ENCODE peak calls at places on chromosomes 13 and 19, in nine cellular contexts. One of them, this sample, is unnamed.

GRCh38 chr19:14494451-14494850 is 1.5 kb downstream of the GIPC1 start:
- DNase-seq in stimulated activated CD8-positive, alpha-beta memory T cell treated with anti-CD3 and anti-CD28 coated beads, Interleukin-2, amount 100 ng/mL, for 1 hour: no peak
- DNase-seq in suprapubic skin: no peak
- DNase-seq in T-cell: no peak
- DNase-seq in HT1080: no peak
- DNase-seq in posterior cingulate gyrus: no peak
- DNase-seq in memory B cell: no peak
- DNase-seq in Daoy: no peak
- DNase-seq in skeletal muscle cell: no peak
- DNase-seq in this sample: no peak

GRCh38 chr13:77386880-77387606 is 60.1 kb upstream of the MYCBP2 start:
- DNase-seq in stimulated activated CD8-positive, alpha-beta memory T cell treated with anti-CD3 and anti-CD28 coated beads, Interleukin-2, amount 100 ng/mL, for 1 hour: no peak
- DNase-seq in suprapubic skin: peak
- DNase-seq in T-cell: no peak
- DNase-seq in HT1080: peak
- DNase-seq in posterior cingulate gyrus: no peak
- DNase-seq in memory B cell: no peak
- DNase-seq in Daoy: peak
- DNase-seq in skeletal muscle cell: peak
- DNase-seq in this sample: no peak

GRCh38 chr13:111486801-111487200 is 166.4 kb downstream of the TEX29 start:
- DNase-seq in stimulated activated CD8-positive, alpha-beta memory T cell treated with anti-CD3 and anti-CD28 coated beads, Interleukin-2, amount 100 ng/mL, for 1 hour: no peak
- DNase-seq in suprapubic skin: no peak
- DNase-seq in T-cell: no peak
- DNase-seq in HT1080: no peak
- DNase-seq in posterior cingulate gyrus: no peak
- DNase-seq in memory B cell: no peak
- DNase-seq in Daoy: no peak
- DNase-seq in skeletal muscle cell: no peak
- DNase-seq in this sample: no peak

GRCh38 chr13:29753593-29754485 is 96.6 kb downstream of the UBL3 start:
- DNase-seq in stimulated activated CD8-positive, alpha-beta memory T cell treated with anti-CD3 and anti-CD28 coated beads, Interleukin-2, amount 100 ng/mL, for 1 hour: no peak
- DNase-seq in suprapubic skin: no peak
- DNase-seq in T-cell: no peak
- DNase-seq in HT1080: no peak
- DNase-seq in posterior cingulate gyrus: no peak
- DNase-seq in memory B cell: no peak
- DNase-seq in Daoy: no peak
- DNase-seq in skeletal muscle cell: no peak
- DNase-seq in this sample: no peak

GRCh38 chr19:10007366-10007765 is 2.9 kb downstream of the COL5A3 start:
- DNase-seq in stimulated activated CD8-positive, alpha-beta memory T cell treated with anti-CD3 and anti-CD28 coated beads, Interleukin-2, amount 100 ng/mL, for 1 hour: no peak
- DNase-seq in suprapubic skin: no peak
- DNase-seq in T-cell: no peak
- DNase-seq in HT1080: no peak
- DNase-seq in posterior cingulate gyrus: peak
- DNase-seq in memory B cell: no peak
- DNase-seq in Daoy: peak
- DNase-seq in skeletal muscle cell: no peak
- DNase-seq in this sample: no peak

GRCh38 chr19:409515-410242 is 732 bp upstream of the C2CD4C start:
- DNase-seq in stimulated activated CD8-positive, alpha-beta memory T cell treated with anti-CD3 and anti-CD28 coated beads, Interleukin-2, amount 100 ng/mL, for 1 hour: no peak
- DNase-seq in suprapubic skin: peak
- DNase-seq in T-cell: no peak
- DNase-seq in HT1080: no peak
- DNase-seq in posterior cingulate gyrus: peak
- DNase-seq in memory B cell: no peak
- DNase-seq in Daoy: no peak
- DNase-seq in skeletal muscle cell: no peak
- DNase-seq in this sample: no peak

GRCh38 chr13:92994056-92994455 is 232.6 kb upstream of the GPC6 start:
- DNase-seq in stimulated activated CD8-positive, alpha-beta memory T cell treated with anti-CD3 and anti-CD28 coated beads, Interleukin-2, amount 100 ng/mL, for 1 hour: no peak
- DNase-seq in suprapubic skin: no peak
- DNase-seq in T-cell: no peak
- DNase-seq in HT1080: peak
- DNase-seq in posterior cingulate gyrus: no peak
- DNase-seq in memory B cell: no peak
- DNase-seq in Daoy: no peak
- DNase-seq in skeletal muscle cell: peak
- DNase-seq in this sample: no peak

GRCh38 chr13:32824671-32825070 is 191.6 kb upstream of the KL start:
- DNase-seq in stimulated activated CD8-positive, alpha-beta memory T cell treated with anti-CD3 and anti-CD28 coated beads, Interleukin-2, amount 100 ng/mL, for 1 hour: no peak
- DNase-seq in suprapubic skin: no peak
- DNase-seq in T-cell: no peak
- DNase-seq in HT1080: peak
- DNase-seq in posterior cingulate gyrus: no peak
- DNase-seq in memory B cell: no peak
- DNase-seq in Daoy: peak
- DNase-seq in skeletal muscle cell: peak
- DNase-seq in this sample: no peak

GRCh38 chr13:111484129-111484925 is 163.9 kb downstream of the TEX29 start:
- DNase-seq in stimulated activated CD8-positive, alpha-beta memory T cell treated with anti-CD3 and anti-CD28 coated beads, Interleukin-2, amount 100 ng/mL, for 1 hour: no peak
- DNase-seq in suprapubic skin: no peak
- DNase-seq in T-cell: no peak
- DNase-seq in HT1080: no peak
- DNase-seq in posterior cingulate gyrus: peak
- DNase-seq in memory B cell: no peak
- DNase-seq in Daoy: no peak
- DNase-seq in skeletal muscle cell: no peak
- DNase-seq in this sample: no peak

GRCh38 chr13:32257649-32258048 is 57.5 kb downstream of the ZAR1L start:
- DNase-seq in stimulated activated CD8-positive, alpha-beta memory T cell treated with anti-CD3 and anti-CD28 coated beads, Interleukin-2, amount 100 ng/mL, for 1 hour: no peak
- DNase-seq in suprapubic skin: no peak
- DNase-seq in T-cell: no peak
- DNase-seq in HT1080: no peak
- DNase-seq in posterior cingulate gyrus: no peak
- DNase-seq in memory B cell: no peak
- DNase-seq in Daoy: no peak
- DNase-seq in skeletal muscle cell: no peak
- DNase-seq in this sample: no peak

GRCh38 chr13:44698076-44698475 is 121.9 kb upstream of the TSC22D1 start:
- DNase-seq in stimulated activated CD8-positive, alpha-beta memory T cell treated with anti-CD3 and anti-CD28 coated beads, Interleukin-2, amount 100 ng/mL, for 1 hour: no peak
- DNase-seq in suprapubic skin: no peak
- DNase-seq in T-cell: no peak
- DNase-seq in HT1080: no peak
- DNase-seq in posterior cingulate gyrus: peak
- DNase-seq in memory B cell: no peak
- DNase-seq in Daoy: no peak
- DNase-seq in skeletal muscle cell: no peak
- DNase-seq in this sample: no peak

GRCh38 chr19:47210689-47211316 is 20.2 kb downstream of the BBC3 start:
- DNase-seq in stimulated activated CD8-positive, alpha-beta memory T cell treated with anti-CD3 and anti-CD28 coated beads, Interleukin-2, amount 100 ng/mL, for 1 hour: peak
- DNase-seq in suprapubic skin: peak
- DNase-seq in T-cell: peak
- DNase-seq in HT1080: peak
- DNase-seq in posterior cingulate gyrus: no peak
- DNase-seq in memory B cell: peak
- DNase-seq in Daoy: peak
- DNase-seq in skeletal muscle cell: no peak
- DNase-seq in this sample: peak

GRCh38 chr19:49896863-49897621 is at the start of gene IL4I1:
- DNase-seq in stimulated activated CD8-positive, alpha-beta memory T cell treated with anti-CD3 and anti-CD28 coated beads, Interleukin-2, amount 100 ng/mL, for 1 hour: peak
- DNase-seq in suprapubic skin: no peak
- DNase-seq in T-cell: peak
- DNase-seq in HT1080: peak
- DNase-seq in posterior cingulate gyrus: no peak
- DNase-seq in memory B cell: peak
- DNase-seq in Daoy: peak
- DNase-seq in skeletal muscle cell: no peak
- DNase-seq in this sample: no peak

GRCh38 chr13:96089749-96090239 is at the start of gene HS6ST3:
- DNase-seq in stimulated activated CD8-positive, alpha-beta memory T cell treated with anti-CD3 and anti-CD28 coated beads, Interleukin-2, amount 100 ng/mL, for 1 hour: no peak
- DNase-seq in suprapubic skin: peak
- DNase-seq in T-cell: no peak
- DNase-seq in HT1080: peak
- DNase-seq in posterior cingulate gyrus: peak
- DNase-seq in memory B cell: no peak
- DNase-seq in Daoy: peak
- DNase-seq in skeletal muscle cell: no peak
- DNase-seq in this sample: no peak

GRCh38 chr13:94984974-94985373 is 272.6 kb upstream of the SOX21 start:
- DNase-seq in stimulated activated CD8-positive, alpha-beta memory T cell treated with anti-CD3 and anti-CD28 coated beads, Interleukin-2, amount 100 ng/mL, for 1 hour: no peak
- DNase-seq in suprapubic skin: no peak
- DNase-seq in T-cell: no peak
- DNase-seq in HT1080: no peak
- DNase-seq in posterior cingulate gyrus: no peak
- DNase-seq in memory B cell: no peak
- DNase-seq in Daoy: no peak
- DNase-seq in skeletal muscle cell: no peak
- DNase-seq in this sample: no peak

GRCh38 chr19:54390942-54391577 is 24.2 kb upstream of the TTYH1 start:
- DNase-seq in stimulated activated CD8-positive, alpha-beta memory T cell treated with anti-CD3 and anti-CD28 coated beads, Interleukin-2, amount 100 ng/mL, for 1 hour: no peak
- DNase-seq in suprapubic skin: no peak
- DNase-seq in T-cell: peak
- DNase-seq in HT1080: peak
- DNase-seq in posterior cingulate gyrus: no peak
- DNase-seq in memory B cell: peak
- DNase-seq in Daoy: peak
- DNase-seq in skeletal muscle cell: peak
- DNase-seq in this sample: peak

GRCh38 chr13:72397265-72397664 is 330.2 kb downstream of the MZT1 start:
- DNase-seq in stimulated activated CD8-positive, alpha-beta memory T cell treated with anti-CD3 and anti-CD28 coated beads, Interleukin-2, amount 100 ng/mL, for 1 hour: no peak
- DNase-seq in suprapubic skin: no peak
- DNase-seq in T-cell: no peak
- DNase-seq in HT1080: no peak
- DNase-seq in posterior cingulate gyrus: no peak
- DNase-seq in memory B cell: no peak
- DNase-seq in Daoy: no peak
- DNase-seq in skeletal muscle cell: no peak
- DNase-seq in this sample: no peak

GRCh38 chr19:49624967-49625910 is 14.7 kb downstream of the RRAS start:
- DNase-seq in stimulated activated CD8-positive, alpha-beta memory T cell treated with anti-CD3 and anti-CD28 coated beads, Interleukin-2, amount 100 ng/mL, for 1 hour: no peak
- DNase-seq in suprapubic skin: no peak
- DNase-seq in T-cell: no peak
- DNase-seq in HT1080: no peak
- DNase-seq in posterior cingulate gyrus: no peak
- DNase-seq in memory B cell: no peak
- DNase-seq in Daoy: no peak
- DNase-seq in skeletal muscle cell: no peak
- DNase-seq in this sample: no peak

GRCh38 chr13:94408300-94409036 is 71.0 kb downstream of the DCT start:
- DNase-seq in stimulated activated CD8-positive, alpha-beta memory T cell treated with anti-CD3 and anti-CD28 coated beads, Interleukin-2, amount 100 ng/mL, for 1 hour: no peak
- DNase-seq in suprapubic skin: no peak
- DNase-seq in T-cell: no peak
- DNase-seq in HT1080: no peak
- DNase-seq in posterior cingulate gyrus: no peak
- DNase-seq in memory B cell: no peak
- DNase-seq in Daoy: no peak
- DNase-seq in skeletal muscle cell: no peak
- DNase-seq in this sample: no peak

GRCh38 chr13:20090349-20090748 is 70.5 kb downstream of the GJA3 start:
- DNase-seq in stimulated activated CD8-positive, alpha-beta memory T cell treated with anti-CD3 and anti-CD28 coated beads, Interleukin-2, amount 100 ng/mL, for 1 hour: no peak
- DNase-seq in suprapubic skin: no peak
- DNase-seq in T-cell: no peak
- DNase-seq in HT1080: no peak
- DNase-seq in posterior cingulate gyrus: no peak
- DNase-seq in memory B cell: no peak
- DNase-seq in Daoy: no peak
- DNase-seq in skeletal muscle cell: no peak
- DNase-seq in this sample: no peak

GRCh38 chr13:82439159-82439904 is 1442.9 kb downstream of the SLITRK1 start:
- DNase-seq in stimulated activated CD8-positive, alpha-beta memory T cell treated with anti-CD3 and anti-CD28 coated beads, Interleukin-2, amount 100 ng/mL, for 1 hour: no peak
- DNase-seq in suprapubic skin: no peak
- DNase-seq in T-cell: no peak
- DNase-seq in HT1080: no peak
- DNase-seq in posterior cingulate gyrus: no peak
- DNase-seq in memory B cell: no peak
- DNase-seq in Daoy: no peak
- DNase-seq in skeletal muscle cell: no peak
- DNase-seq in this sample: no peak

GRCh38 chr19:9523885-9524474 is 14.5 kb downstream of the ZNF426 start:
- DNase-seq in stimulated activated CD8-positive, alpha-beta memory T cell treated with anti-CD3 and anti-CD28 coated beads, Interleukin-2, amount 100 ng/mL, for 1 hour: no peak
- DNase-seq in suprapubic skin: no peak
- DNase-seq in T-cell: no peak
- DNase-seq in HT1080: no peak
- DNase-seq in posterior cingulate gyrus: no peak
- DNase-seq in memory B cell: no peak
- DNase-seq in Daoy: no peak
- DNase-seq in skeletal muscle cell: no peak
- DNase-seq in this sample: no peak

GRCh38 chr19:54096642-54097106 is 3.9 kb downstream of the OSCAR start:
- DNase-seq in stimulated activated CD8-positive, alpha-beta memory T cell treated with anti-CD3 and anti-CD28 coated beads, Interleukin-2, amount 100 ng/mL, for 1 hour: no peak
- DNase-seq in suprapubic skin: no peak
- DNase-seq in T-cell: no peak
- DNase-seq in HT1080: peak
- DNase-seq in posterior cingulate gyrus: peak
- DNase-seq in memory B cell: no peak
- DNase-seq in Daoy: peak
- DNase-seq in skeletal muscle cell: no peak
- DNase-seq in this sample: no peak

GRCh38 chr13:30873519-30873918 is 32.6 kb upstream of the MEDAG start:
- DNase-seq in stimulated activated CD8-positive, alpha-beta memory T cell treated with anti-CD3 and anti-CD28 coated beads, Interleukin-2, amount 100 ng/mL, for 1 hour: no peak
- DNase-seq in suprapubic skin: no peak
- DNase-seq in T-cell: no peak
- DNase-seq in HT1080: peak
- DNase-seq in posterior cingulate gyrus: no peak
- DNase-seq in memory B cell: no peak
- DNase-seq in Daoy: no peak
- DNase-seq in skeletal muscle cell: no peak
- DNase-seq in this sample: no peak

GRCh38 chr13:78138756-78139155 is 220.1 kb upstream of the EDNRB start:
- DNase-seq in stimulated activated CD8-positive, alpha-beta memory T cell treated with anti-CD3 and anti-CD28 coated beads, Interleukin-2, amount 100 ng/mL, for 1 hour: no peak
- DNase-seq in suprapubic skin: no peak
- DNase-seq in T-cell: no peak
- DNase-seq in HT1080: no peak
- DNase-seq in posterior cingulate gyrus: no peak
- DNase-seq in memory B cell: no peak
- DNase-seq in Daoy: no peak
- DNase-seq in skeletal muscle cell: no peak
- DNase-seq in this sample: peak

This sample was measured in HepG2.